ENCODE peak calls at places on chromosome 2, in seven cellular contexts. J, T, U, D, M, X and I are unnamed samples.

GRCh38 chr2:30784682-30785081 is 22.6 kb downstream of the CAPN13 start:
- DNase-seq in J (no peak), T (no peak), U (peak), D (no peak), M (no peak), X (no peak), I (no peak)

GRCh38 chr2:10342245-10342951 is 39.7 kb downstream of the HPCAL1 start:
- DNase-seq in J (no peak), T (no peak), U (no peak), D (no peak), M (no peak), X (no peak), I (no peak)

GRCh38 chr2:36359006-36359580 is 3.5 kb downstream of the CRIM1 start:
- DNase-seq in J (no peak), T (no peak), U (no peak), D (no peak), M (no peak), X (no peak), I (no peak)

GRCh38 chr2:144847347-144848080 is 327.6 kb upstream of the ZEB2 start:
- DNase-seq in J (no peak), T (no peak), U (no peak), D (no peak), M (no peak), X (no peak), I (no peak)

GRCh38 chr2:46983065-46983801 is 67.6 kb upstream of the MCFD2 start:
- DNase-seq in J (no peak), T (no peak), U (peak), D (peak), M (no peak), X (no peak), I (peak)

GRCh38 chr2:218020966-218021535 is 18.3 kb upstream of the TNS1 start:
- DNase-seq in J (no peak), T (peak), U (no peak), D (no peak), M (no peak), X (no peak), I (no peak)

GRCh38 chr2:150909613-150910012 is 352.1 kb downstream of the RBM43 start:
- DNase-seq in J (no peak), T (no peak), U (no peak), D (no peak), M (no peak), X (no peak), I (no peak)

GRCh38 chr2:111634995-111635538 is 248.9 kb downstream of the ANAPC1 start:
- DNase-seq in J (no peak), T (no peak), U (no peak), D (peak), M (no peak), X (no peak), I (no peak)

GRCh38 chr2:20622731-20623130 is 28.2 kb downstream of the HS1BP3 start:
- DNase-seq in J (no peak), T (peak), U (no peak), D (no peak), M (no peak), X (no peak), I (no peak)

GRCh38 chr2:197958592-197958991 is 154.2 kb downstream of the PLCL1 start:
- DNase-seq in J (no peak), T (no peak), U (no peak), D (no peak), M (no peak), X (no peak), I (no peak)

GRCh38 chr2:148554459-148555247 is 89.9 kb upstream of the EPC2 start:
- DNase-seq in J (peak), T (no peak), U (no peak), D (no peak), M (no peak), X (no peak), I (no peak)

GRCh38 chr2:182946949-182947348 is 80.5 kb upstream of the FRZB start:
- DNase-seq in J (no peak), T (no peak), U (no peak), D (peak), M (no peak), X (no peak), I (no peak)

GRCh38 chr2:10760794-10761504 is 39.5 kb downstream of the ATP6V1C2 start:
- DNase-seq in J (no peak), T (no peak), U (no peak), D (no peak), M (no peak), X (no peak), I (no peak)

GRCh38 chr2:240387669-240388358 is 47.6 kb upstream of the GPC1 start:
- DNase-seq in J (no peak), T (peak), U (peak), D (peak), M (no peak), X (peak), I (no peak)

GRCh38 chr2:232487385-232488096 is at the start of gene ECEL1:
- DNase-seq in J (peak), T (peak), U (no peak), D (no peak), M (no peak), X (no peak), I (no peak)

DNA sequence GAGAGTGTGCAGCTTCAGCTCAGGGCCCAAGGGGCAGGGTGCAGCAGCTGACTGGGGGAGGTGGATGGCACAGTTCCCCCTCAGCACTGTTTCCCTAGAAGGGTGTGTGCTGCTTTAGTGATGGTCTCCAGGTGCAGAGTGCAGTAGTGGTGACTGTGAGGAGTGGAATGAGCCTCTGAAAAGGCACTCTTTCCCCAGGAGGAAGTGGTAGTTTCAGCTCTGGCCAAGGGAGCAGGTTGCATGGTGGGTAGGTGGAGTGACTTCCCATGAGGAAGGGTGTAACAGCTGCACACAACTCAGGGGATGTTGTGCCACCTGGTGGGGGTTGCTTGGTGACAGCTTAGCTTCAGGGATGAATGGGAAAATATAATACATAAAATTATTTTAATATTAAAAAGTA is 251.5 kb upstream of the NXPH2 start:
- DNase-seq in J (peak), T (no peak), U (no peak), D (no peak), M (peak), X (no peak), I (no peak)
- TF ChIP-seq CTCF in J (peak), T (no peak), U (no peak), D (no peak), M (peak), X (no peak), I (no peak)

GRCh38 chr2:35099345-35099744 is 1256.2 kb upstream of the CRIM1 start:
- DNase-seq in J (no peak), T (no peak), U (no peak), D (no peak), M (no peak), X (no peak), I (no peak)
- TF ChIP-seq CTCF in J (peak), T (no peak), U (no peak), D (no peak), M (no peak), X (no peak), I (no peak)

DNA sequence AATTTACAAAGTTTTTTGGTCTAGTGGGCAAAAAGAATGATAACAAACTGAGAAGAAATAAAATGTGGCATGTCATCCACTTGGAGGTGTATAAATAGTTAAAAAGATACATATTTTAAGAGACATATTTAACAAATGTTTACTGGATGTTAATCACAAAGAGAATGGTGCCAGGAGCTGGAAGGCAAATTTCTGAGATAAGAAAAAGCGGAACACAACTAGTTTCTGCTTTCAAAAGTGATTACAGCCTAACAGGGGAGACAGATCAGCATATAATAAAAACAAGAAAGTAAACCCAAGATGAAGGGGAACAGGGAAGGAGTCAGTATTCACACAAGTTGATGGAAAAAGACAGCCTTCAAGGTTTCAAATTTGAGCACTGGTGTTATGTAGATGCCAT is 91.3 kb downstream of the OLA1 start:
- DNase-seq in J (no peak), T (no peak), U (no peak), D (no peak), M (no peak), X (no peak), I (no peak)
- TF ChIP-seq CTCF in J (no peak), T (no peak), U (no peak), D (no peak), M (no peak), X (no peak), I (no peak)

GRCh38 chr2:133077259-133077822 is 407.3 kb upstream of the LYPD1 start:
- DNase-seq in J (no peak), T (no peak), U (no peak), D (peak), M (no peak), X (peak), I (no peak)
- TF ChIP-seq CTCF in J (no peak), T (no peak), U (no peak), D (no peak), M (no peak), X (no peak), I (no peak)

GRCh38 chr2:23386422-23387220 is 1.6 kb downstream of the KLHL29 start:
- DNase-seq in J (no peak), T (peak), U (no peak), D (no peak), M (peak), X (no peak), I (peak)
- TF ChIP-seq CTCF in J (no peak), T (no peak), U (no peak), D (no peak), M (no peak), X (no peak), I (no peak)

DNA sequence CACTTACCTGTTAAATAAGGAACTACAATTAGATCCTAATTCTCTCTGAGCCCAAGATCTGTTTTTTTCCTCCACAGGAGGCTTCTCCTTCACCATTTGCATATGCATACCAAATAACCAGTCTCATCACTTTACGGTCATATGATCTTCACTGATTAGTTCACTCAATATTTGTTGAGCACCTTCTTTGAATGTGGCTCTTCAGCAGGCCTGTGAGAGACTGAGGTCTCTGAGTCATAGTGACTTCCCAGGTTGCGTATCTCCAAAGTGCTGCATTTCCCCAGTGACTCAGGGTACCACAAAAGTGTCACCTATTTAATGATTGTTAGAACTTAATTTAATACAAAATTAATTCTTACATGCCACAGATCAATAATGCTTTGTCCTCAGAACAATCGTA is 108.8 kb upstream of the TRIB2 start:
- DNase-seq in J (no peak), T (no peak), U (no peak), D (no peak), M (no peak), X (no peak), I (no peak)
- TF ChIP-seq CTCF in J (no peak), T (no peak), U (no peak), D (no peak), M (no peak), X (no peak), I (no peak)

DNA sequence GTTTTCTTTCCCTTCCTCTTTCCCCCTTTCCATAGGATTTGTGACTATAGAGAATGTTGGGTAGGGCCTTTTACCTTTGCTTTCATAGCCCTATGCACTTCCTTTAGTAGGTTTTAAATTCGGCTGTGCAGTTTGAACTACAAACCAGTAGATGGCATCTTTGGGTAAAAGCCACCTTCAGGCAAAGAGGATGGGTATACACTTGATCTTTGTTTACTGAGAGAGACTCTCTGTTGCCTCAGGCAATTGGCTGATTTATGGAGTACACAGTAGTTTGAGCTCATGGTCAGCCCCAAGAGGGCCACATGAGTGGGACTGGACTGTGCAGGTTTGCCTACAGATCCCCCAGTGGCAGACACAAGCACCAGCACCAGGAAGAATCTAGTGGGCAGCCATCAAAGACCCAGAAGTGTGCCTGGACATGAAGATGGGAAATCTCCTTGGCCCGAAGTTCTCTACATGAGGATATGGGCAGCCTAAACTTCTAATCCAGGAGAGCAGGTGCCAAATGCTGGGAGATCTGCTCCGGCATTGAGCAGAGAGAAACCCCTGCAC is 1304.3 kb upstream of the DDX18 start:
- DNase-seq in J (peak), T (no peak), U (no peak), D (no peak), M (peak), X (no peak), I (peak)
- TF ChIP-seq CTCF in J (peak), T (no peak), U (no peak), D (peak), M (peak), X (no peak), I (no peak)

GRCh38 chr2:175035806-175036205 is 30.6 kb upstream of the CHN1 start:
- DNase-seq in J (no peak), T (no peak), U (no peak), D (no peak), M (no peak), X (no peak), I (no peak)

GRCh38 chr2:175039031-175039430 is 33.9 kb upstream of the CHN1 start:
- DNase-seq in J (no peak), T (no peak), U (no peak), D (no peak), M (no peak), X (no peak), I (no peak)

GRCh38 chr2:175034728-175035127 is 29.5 kb upstream of the CHN1 start:
- DNase-seq in J (no peak), T (no peak), U (no peak), D (no peak), M (no peak), X (no peak), I (no peak)

GRCh38 chr2:175037941-175038340 is 32.8 kb upstream of the CHN1 start:
- DNase-seq in J (no peak), T (no peak), U (no peak), D (no peak), M (no peak), X (no peak), I (no peak)

GRCh38 chr2:175036582-175037018 is 31.4 kb upstream of the CHN1 start:
- DNase-seq in J (no peak), T (no peak), U (no peak), D (peak), M (no peak), X (no peak), I (peak)
- TF ChIP-seq CTCF in J (peak), T (peak), U (no peak), D (peak), M (peak), X (peak), I (peak)

GRCh38 chr2:58109481-58109880 is 62.9 kb downstream of the VRK2 start:
- DNase-seq in J (no peak), T (no peak), U (no peak), D (no peak), M (no peak), X (no peak), I (no peak)

GRCh38 chr2:58107803-58108710 is 61.5 kb downstream of the VRK2 start:
- DNase-seq in J (no peak), T (no peak), U (no peak), D (peak), M (no peak), X (peak), I (no peak)

GRCh38 chr2:58110765-58111164 is 64.2 kb downstream of the VRK2 start:
- DNase-seq in J (peak), T (no peak), U (no peak), D (no peak), M (no peak), X (no peak), I (no peak)

GRCh38 chr2:58101500-58101899 is 54.9 kb downstream of the VRK2 start:
- DNase-seq in J (no peak), T (no peak), U (no peak), D (peak), M (no peak), X (no peak), I (no peak)

DNA sequence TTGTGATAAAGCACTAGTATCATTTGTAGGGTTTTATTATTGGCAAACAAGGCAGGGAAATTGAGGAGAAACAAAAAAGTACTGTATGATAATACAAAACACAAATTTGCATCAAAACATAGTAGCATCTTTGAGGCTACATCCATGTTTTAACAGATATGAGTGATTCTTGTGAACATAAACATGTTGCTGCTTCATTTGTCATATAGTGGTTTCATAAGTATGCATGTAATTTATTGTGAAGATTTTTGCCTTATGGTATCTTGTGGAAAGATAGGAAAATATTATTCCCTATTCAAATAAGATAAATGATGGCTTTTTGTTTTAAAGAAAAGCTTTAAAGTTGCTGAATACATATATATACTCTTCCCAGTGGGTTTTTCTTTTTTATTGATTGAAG is 60.3 kb downstream of the VRK2 start:
- DNase-seq in J (no peak), T (no peak), U (no peak), D (peak), M (no peak), X (no peak), I (no peak)
- TF ChIP-seq CTCF in J (no peak), T (no peak), U (no peak), D (no peak), M (no peak), X (no peak), I (no peak)

DNA sequence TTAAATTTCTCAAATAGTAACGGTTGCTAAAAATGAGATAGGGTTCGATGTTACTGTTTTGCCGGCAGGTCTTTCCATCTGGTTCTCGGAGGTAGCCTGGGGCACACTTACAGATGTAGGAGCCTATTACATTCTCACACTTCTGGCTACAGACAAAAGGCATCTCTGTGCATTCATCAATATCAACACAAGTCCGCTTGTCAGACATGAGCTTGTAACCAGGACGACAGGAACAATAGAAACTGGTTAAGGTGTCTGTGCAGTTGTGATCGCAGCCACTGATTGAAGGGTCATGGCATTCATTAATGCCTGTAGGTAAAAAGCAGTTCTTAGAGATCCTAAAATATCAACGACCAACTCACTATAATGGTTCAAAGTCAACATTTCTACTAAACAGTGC is 116.3 kb downstream of the DHRS9 start:
- DNase-seq in J (no peak), T (no peak), U (no peak), D (no peak), M (no peak), X (no peak), I (no peak)
- TF ChIP-seq CTCF in J (no peak), T (no peak), U (no peak), D (no peak), M (no peak), X (no peak), I (no peak)